ENCODE peak calls at places on chromosomes 2 and 18, in four cellular contexts. V, S, R and F are unnamed samples.

GRCh38 chr2:109385506-109385905 is 228.3 kb downstream of the SEPTIN10 start:
- DNase-seq in V (no peak), S (no peak), R (no peak), F (no peak)

GRCh38 chr18:76524900-76525698 is 30.1 kb upstream of the ZNF516 start:
- DNase-seq in V (no peak), S (no peak), R (peak), F (peak)

GRCh38 chr18:8948471-8949149 is 153.9 kb upstream of the NDUFV2 start:
- DNase-seq in V (no peak), S (no peak), R (peak), F (peak)

GRCh38 chr2:165863816-165864221 is 69.8 kb upstream of the GALNT3 start:
- DNase-seq in V (no peak), S (no peak), R (no peak), F (no peak)

GRCh38 chr2:13652531-13653313 is 936.0 kb downstream of the TRIB2 start:
- DNase-seq in V (no peak), S (no peak), R (peak), F (no peak)

GRCh38 chr2:215680605-215681598 is 245.0 kb upstream of the FN1 start:
- DNase-seq in V (no peak), S (peak), R (peak), F (no peak)

GRCh38 chr2:86488561-86489250 is 47.5 kb downstream of the KDM3A start:
- DNase-seq in V (no peak), S (no peak), R (no peak), F (no peak)

GRCh38 chr2:60484080-60484737 is 69.2 kb downstream of the BCL11A start:
- DNase-seq in V (no peak), S (peak), R (peak), F (peak)

GRCh38 chr2:30336978-30337841 is 105.9 kb downstream of the LBH start:
- DNase-seq in V (no peak), S (no peak), R (no peak), F (no peak)

GRCh38 chr18:34543356-34543755 is 166.7 kb upstream of the DTNA start:
- DNase-seq in V (no peak), S (no peak), R (no peak), F (no peak)

GRCh38 chr2:23618696-23619530 is 233.9 kb downstream of the KLHL29 start:
- DNase-seq in V (no peak), S (no peak), R (peak), F (no peak)

GRCh38 chr2:55618649-55619055 is 1.2 kb upstream of the PPP4R3B start:
- DNase-seq in V (peak), S (peak), R (peak), F (peak)

GRCh38 chr2:241659150-241659739 is 21.8 kb downstream of the ATG4B start:
- DNase-seq in V (peak), S (peak), R (peak), F (peak)

GRCh38 chr2:85602476-85603234 is at the start of gene TMEM150A:
- DNase-seq in V (peak), S (peak), R (peak), F (peak)

GRCh38 chr2:23286765-23287155 is 98.2 kb upstream of the KLHL29 start:
- DNase-seq in V (no peak), S (no peak), R (peak), F (peak)

GRCh38 chr2:132725716-132726115 is 55.7 kb upstream of the LYPD1 start:
- DNase-seq in V (no peak), S (no peak), R (no peak), F (no peak)

GRCh38 chr18:10032331-10032979 is 118.6 kb downstream of the VAPA start:
- DNase-seq in V (peak), S (no peak), R (no peak), F (no peak)

GRCh38 chr2:148517822-148518221 is 126.7 kb upstream of the EPC2 start:
- DNase-seq in V (no peak), S (no peak), R (no peak), F (no peak)

GRCh38 chr2:206993964-206994363 is 54.6 kb downstream of the CPO start:
- DNase-seq in V (no peak), S (peak), R (no peak), F (no peak)

GRCh38 chr2:62692225-62692624 is 13.3 kb upstream of the EHBP1 start:
- DNase-seq in V (no peak), S (no peak), R (no peak), F (no peak)

GRCh38 chr2:26412091-26412673 is 10.5 kb downstream of the DRC1 start:
- DNase-seq in V (no peak), S (no peak), R (peak), F (no peak)

GRCh38 chr2:196390243-196391148 is 219.1 kb upstream of the STK17B start:
- DNase-seq in V (no peak), S (no peak), R (peak), F (no peak)

GRCh38 chr2:10256525-10257031 is 46.1 kb upstream of the HPCAL1 start:
- DNase-seq in V (no peak), S (no peak), R (no peak), F (no peak)

GRCh38 chr2:122433123-122433754 is 677.8 kb downstream of the TSN start:
- DNase-seq in V (no peak), S (no peak), R (no peak), F (no peak)

GRCh38 chr18:32056613-32057358 is 34.9 kb upstream of the RNF138 start:
- DNase-seq in V (no peak), S (no peak), R (no peak), F (no peak)

GRCh38 chr2:70002241-70002896 is 40.9 kb upstream of the ASPRV1 start:
- DNase-seq in V (peak), S (no peak), R (no peak), F (no peak)

GRCh38 chr2:216354236-216354788 is 18.0 kb downstream of the MARCHF4 start:
- DNase-seq in V (no peak), S (no peak), R (no peak), F (no peak)

GRCh38 chr2:235498556-235499305 is 4.9 kb downstream of the AGAP1 start:
- DNase-seq in V (no peak), S (no peak), R (no peak), F (no peak)

GRCh38 chr2:181832015-181832414 is 59.5 kb upstream of the ITPRID2 start:
- DNase-seq in V (no peak), S (no peak), R (no peak), F (no peak)

GRCh38 chr2:112985090-112985489 is 7.3 kb downstream of the IL36G start:
- DNase-seq in V (no peak), S (no peak), R (no peak), F (no peak)

GRCh38 chr2:211144078-211144477 is 587.7 kb downstream of the CPS1 start:
- DNase-seq in V (no peak), S (no peak), R (peak), F (no peak)

GRCh38 chr18:21479721-21480120 is 120.8 kb downstream of the ESCO1 start:
- DNase-seq in V (no peak), S (no peak), R (no peak), F (no peak)

GRCh38 chr2:21001225-21001946 is 42.5 kb downstream of the APOB start:
- DNase-seq in V (no peak), S (no peak), R (no peak), F (no peak)

GRCh38 chr2:223053431-223054192 is 1.6 kb downstream of the KCNE4 start:
- DNase-seq in V (no peak), S (no peak), R (no peak), F (no peak)

GRCh38 chr2:231033147-231034132 is 3.9 kb upstream of the C2orf72 start:
- DNase-seq in V (no peak), S (no peak), R (no peak), F (no peak)

GRCh38 chr18:55275042-55275897 is 312.7 kb downstream of the TCF4 start:
- DNase-seq in V (no peak), S (no peak), R (peak), F (no peak)

GRCh38 chr2:197168705-197169104 is 141.9 kb downstream of the ANKRD44 start:
- DNase-seq in V (peak), S (peak), R (peak), F (no peak)

GRCh38 chr2:203669820-203670219 is 36.6 kb upstream of the CD28 start:
- DNase-seq in V (no peak), S (no peak), R (peak), F (no peak)

DNA sequence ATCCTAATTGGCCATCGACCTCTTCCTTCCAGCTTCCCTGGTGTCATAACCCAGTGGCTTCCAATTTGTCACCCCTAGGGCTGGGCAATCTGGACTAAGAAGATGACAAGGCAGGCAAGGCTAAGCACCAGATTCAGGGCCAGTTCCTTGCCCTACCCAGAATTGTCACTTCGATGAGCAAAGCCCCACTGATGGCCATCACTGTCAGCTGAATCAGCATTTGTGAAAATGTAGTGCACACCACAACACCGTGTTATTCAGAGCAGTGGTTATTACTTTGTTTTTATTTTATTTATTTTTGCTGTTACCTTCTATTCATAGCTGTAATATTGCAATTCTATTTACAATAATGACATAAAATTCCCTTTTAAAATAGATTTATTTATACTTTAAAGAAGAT is 47.6 kb upstream of the MEIS1 start:
- DNase-seq in V (no peak), S (no peak), R (no peak), F (no peak)
- TF ChIP-seq CTCF in V (no peak), S (no peak), R (no peak), F (no peak)

GRCh38 chr18:70464343-70465114 is 175.7 kb downstream of the SOCS6 start:
- DNase-seq in V (peak), S (peak), R (peak), F (peak)
- TF ChIP-seq CTCF in V (no peak), S (no peak), R (peak), F (peak)

DNA sequence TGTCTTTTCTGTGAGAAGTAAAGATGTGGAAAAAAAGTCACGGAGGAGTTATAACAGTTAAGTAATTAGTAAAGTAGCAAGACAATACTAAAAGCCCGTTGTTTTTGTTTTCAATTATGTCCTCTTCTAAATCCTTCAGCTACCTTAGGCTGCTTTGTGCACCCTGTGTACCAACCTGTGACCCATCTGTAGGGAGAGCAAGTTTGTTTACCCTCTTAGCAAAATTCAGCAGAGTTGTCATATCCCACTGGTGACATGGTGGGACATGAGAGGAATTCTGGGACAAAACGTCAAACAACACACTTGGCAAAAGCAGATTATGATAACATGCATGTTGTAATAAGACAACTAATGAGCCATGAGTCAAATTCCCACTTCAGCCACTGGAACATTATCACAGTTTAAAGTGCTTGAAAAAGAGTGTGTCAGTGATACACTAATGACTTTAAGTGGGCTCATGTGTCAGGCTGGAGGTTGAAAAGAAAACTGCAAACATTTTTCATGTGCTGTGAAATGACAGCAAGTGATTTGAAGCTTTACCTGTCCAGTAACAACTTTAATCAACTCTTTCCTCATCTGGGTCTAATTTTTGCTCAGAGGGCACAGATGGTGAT is 392.8 kb upstream of the ACVR2A start:
- DNase-seq in V (no peak), S (no peak), R (no peak), F (no peak)
- TF ChIP-seq CTCF in V (no peak), S (no peak), R (no peak), F (no peak)

GRCh38 chr2:43610361-43610760 is 14.5 kb upstream of the THADA start:
- DNase-seq in V (no peak), S (no peak), R (no peak), F (no peak)

GRCh38 chr2:43611987-43612894 is 16.4 kb upstream of the THADA start:
- DNase-seq in V (peak), S (peak), R (peak), F (peak)

GRCh38 chr2:43612944-43613343 is 17.1 kb upstream of the THADA start:
- DNase-seq in V (no peak), S (peak), R (no peak), F (no peak)

GRCh38 chr2:43605851-43606250 is 10.0 kb upstream of the THADA start:
- DNase-seq in V (no peak), S (no peak), R (no peak), F (no peak)

DNA sequence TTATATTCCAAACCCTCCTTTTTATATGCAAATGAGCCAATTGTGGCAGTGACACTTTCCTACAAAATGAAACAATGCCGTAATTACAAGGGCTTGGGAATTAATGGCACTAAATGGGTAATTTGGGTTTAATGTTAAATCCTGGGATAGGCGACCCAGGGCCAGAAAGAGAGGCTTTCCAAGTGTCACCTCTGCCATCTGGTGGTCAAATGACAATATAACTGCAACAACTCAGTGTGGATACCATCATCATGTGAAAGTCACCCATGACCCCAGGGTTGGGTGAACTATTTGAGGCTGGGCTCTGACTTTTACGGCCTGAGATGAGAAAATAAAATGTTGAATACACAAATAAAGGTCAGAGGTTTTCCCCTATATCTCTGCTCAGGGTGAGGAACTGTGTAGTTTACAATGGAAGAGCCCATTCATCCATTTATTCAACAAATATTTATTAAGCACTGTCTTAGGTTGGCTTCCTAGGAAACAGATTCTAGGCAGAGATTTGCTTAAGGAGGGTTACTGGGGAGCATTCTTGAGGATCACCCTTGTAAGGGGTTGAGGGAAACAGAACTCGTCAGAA is 13.6 kb upstream of the THADA start:
- DNase-seq in V (no peak), S (no peak), R (peak), F (peak)
- TF ChIP-seq CTCF in V (no peak), S (peak), R (peak), F (peak)

GRCh38 chr18:48777737-48778111 is 173.0 kb downstream of the SMAD7 start:
- DNase-seq in V (no peak), S (no peak), R (peak), F (no peak)
- TF ChIP-seq CTCF in V (no peak), S (no peak), R (peak), F (peak)

GRCh38 chr2:100205128-100205527 is 62.7 kb upstream of the AFF3 start:
- DNase-seq in V (no peak), S (no peak), R (no peak), F (no peak)
- TF ChIP-seq CTCF in V (no peak), S (no peak), R (no peak), F (no peak)

GRCh38 chr2:73956211-73956865 is 28.4 kb upstream of the TET3 start:
- DNase-seq in V (no peak), S (no peak), R (no peak), F (no peak)
- TF ChIP-seq CTCF in V (no peak), S (no peak), R (no peak), F (no peak)

DNA sequence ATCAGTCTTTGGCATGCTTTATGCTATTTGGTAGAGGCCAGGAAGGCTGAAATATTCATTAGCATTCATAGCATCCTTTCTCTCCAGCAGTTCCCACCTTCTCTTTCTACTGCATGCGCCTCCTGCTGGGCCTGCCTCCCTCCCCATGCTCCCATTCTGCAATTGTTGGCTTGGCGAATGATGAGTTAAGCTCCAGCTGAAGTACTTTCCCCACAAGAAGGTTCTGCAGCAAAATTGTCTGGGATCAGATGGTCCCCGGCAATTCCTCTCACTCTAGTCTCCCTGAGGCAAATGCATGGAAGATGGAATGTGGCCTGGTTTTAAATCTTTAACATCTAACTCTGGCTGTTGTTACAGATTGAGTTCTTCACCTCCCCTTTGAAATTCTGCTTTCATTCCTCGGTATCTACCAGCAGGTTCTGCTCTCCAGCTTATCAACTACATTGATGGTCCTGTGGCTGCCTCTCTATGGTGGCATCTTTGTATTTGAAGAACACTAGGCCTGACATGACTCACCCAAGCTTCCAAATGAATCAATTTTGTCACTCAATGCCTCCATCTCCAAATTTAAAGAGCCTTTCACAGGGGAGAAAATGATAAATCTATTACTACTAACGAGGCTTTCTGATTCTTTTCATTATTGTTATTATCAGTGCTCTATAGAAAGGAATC is 55.9 kb downstream of the KCTD18 start:
- DNase-seq in V (no peak), S (no peak), R (no peak), F (no peak)
- TF ChIP-seq CTCF in V (no peak), S (no peak), R (no peak), F (no peak)

GRCh38 chr18:48819276-48819675 is 131.5 kb downstream of the SMAD7 start:
- DNase-seq in V (peak), S (peak), R (no peak), F (no peak)
- TF ChIP-seq CTCF in V (no peak), S (no peak), R (no peak), F (no peak)

DNA sequence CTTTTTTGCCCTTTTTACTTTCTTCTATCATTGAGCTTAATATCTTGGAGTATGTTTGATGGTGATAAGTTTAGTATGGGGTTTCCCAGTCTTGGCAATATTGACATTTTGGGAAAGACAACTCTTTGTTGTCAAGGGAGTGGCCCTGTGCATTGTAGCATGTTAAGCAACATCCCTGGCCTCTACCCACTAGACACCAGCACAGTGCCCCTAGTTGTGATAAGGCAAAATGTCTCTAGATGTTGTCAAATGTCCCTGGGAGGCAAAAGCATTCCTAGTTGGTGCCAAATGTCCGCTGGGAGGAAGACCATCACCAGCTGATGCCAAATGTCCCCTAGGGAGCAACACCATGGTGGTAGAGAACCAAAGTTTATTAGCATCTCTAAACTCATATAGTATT is 28.2 kb downstream of the GULP1 start:
- DNase-seq in V (no peak), S (no peak), R (peak), F (no peak)
- TF ChIP-seq CTCF in V (no peak), S (no peak), R (no peak), F (no peak)